ENCODE peak calls at places on chromosomes 11 and 22, in seven cellular contexts. One of them, this sample, is unnamed.

GRCh38 chr11:120229451-120230424 is 10.2 kb upstream of the POU2F3 start:
- DNase-seq in cardiac fibroblast: peak
- DNase-seq in Karpas-422: no peak
- DNase-seq in AG09309: no peak
- DNase-seq in cardiac muscle cell: peak
- DNase-seq in neuronal stem cell: no peak
- DNase-seq in A549: no peak
- DNase-seq in this sample: no peak

GRCh38 chr11:8022876-8023275 is 35.7 kb downstream of the EIF3F start:
- DNase-seq in cardiac fibroblast: no peak
- DNase-seq in cardiac muscle cell: no peak
- DNase-seq in neuronal stem cell: no peak
- DNase-seq in AG09309: no peak
- DNase-seq in A549: no peak
- DNase-seq in Karpas-422: no peak
- DNase-seq in this sample: no peak

GRCh38 chr22:47437636-47438035 is 675.2 kb downstream of the TBC1D22A start:
- DNase-seq in neuronal stem cell: no peak
- DNase-seq in A549: no peak
- DNase-seq in cardiac muscle cell: no peak
- DNase-seq in Karpas-422: no peak
- DNase-seq in cardiac fibroblast: no peak
- DNase-seq in AG09309: no peak
- DNase-seq in this sample: no peak

GRCh38 chr22:44146088-44146861 is 34.5 kb upstream of the PARVG start:
- DNase-seq in AG09309: no peak
- DNase-seq in Karpas-422: no peak
- DNase-seq in cardiac fibroblast: no peak
- DNase-seq in A549: no peak
- DNase-seq in cardiac muscle cell: no peak
- DNase-seq in neuronal stem cell: no peak
- DNase-seq in this sample: no peak

GRCh38 chr11:117223741-117224685 is 7.9 kb downstream of the PCSK7 start:
- DNase-seq in cardiac fibroblast: no peak
- DNase-seq in A549: no peak
- DNase-seq in cardiac muscle cell: no peak
- DNase-seq in neuronal stem cell: no peak
- DNase-seq in AG09309: no peak
- DNase-seq in Karpas-422: no peak
- DNase-seq in this sample: no peak

GRCh38 chr11:6988506-6988905 is 31.6 kb downstream of the ZNF214 start:
- DNase-seq in neuronal stem cell: no peak
- DNase-seq in A549: no peak
- DNase-seq in cardiac muscle cell: no peak
- DNase-seq in Karpas-422: no peak
- DNase-seq in cardiac fibroblast: peak
- DNase-seq in AG09309: no peak
- DNase-seq in this sample: no peak

GRCh38 chr11:95512682-95513081 is 276.9 kb downstream of the FAM76B start:
- DNase-seq in AG09309: peak
- DNase-seq in neuronal stem cell: no peak
- DNase-seq in Karpas-422: no peak
- DNase-seq in cardiac fibroblast: peak
- DNase-seq in A549: peak
- DNase-seq in cardiac muscle cell: peak
- DNase-seq in this sample: no peak

GRCh38 chr11:17012712-17013547 is 1.3 kb downstream of the PLEKHA7 start:
- DNase-seq in A549: peak
- DNase-seq in cardiac muscle cell: peak
- DNase-seq in neuronal stem cell: peak
- DNase-seq in AG09309: peak
- DNase-seq in cardiac fibroblast: peak
- DNase-seq in Karpas-422: no peak
- DNase-seq in this sample: no peak

GRCh38 chr11:93704237-93704636 is 37.1 kb downstream of the TAF1D start:
- DNase-seq in AG09309: no peak
- DNase-seq in Karpas-422: peak
- DNase-seq in neuronal stem cell: no peak
- DNase-seq in cardiac muscle cell: no peak
- DNase-seq in A549: no peak
- DNase-seq in cardiac fibroblast: no peak
- DNase-seq in this sample: no peak

GRCh38 chr11:112732031-112732430 is 229.2 kb upstream of the NCAM1 start:
- DNase-seq in neuronal stem cell: no peak
- DNase-seq in Karpas-422: no peak
- DNase-seq in cardiac muscle cell: no peak
- DNase-seq in A549: no peak
- DNase-seq in cardiac fibroblast: no peak
- DNase-seq in AG09309: no peak
- DNase-seq in this sample: no peak

GRCh38 chr11:111793863-111794262 is 27.7 kb upstream of the PPP2R1B start:
- DNase-seq in AG09309: peak
- DNase-seq in cardiac muscle cell: peak
- DNase-seq in neuronal stem cell: no peak
- DNase-seq in A549: no peak
- DNase-seq in Karpas-422: no peak
- DNase-seq in cardiac fibroblast: peak
- DNase-seq in this sample: peak

GRCh38 chr22:43338766-43339345 is 4.3 kb downstream of the SCUBE1 start:
- DNase-seq in cardiac muscle cell: no peak
- DNase-seq in AG09309: no peak
- DNase-seq in Karpas-422: no peak
- DNase-seq in neuronal stem cell: no peak
- DNase-seq in A549: no peak
- DNase-seq in cardiac fibroblast: no peak
- DNase-seq in this sample: no peak

GRCh38 chr22:47779474-47779873 is 1017.0 kb downstream of the TBC1D22A start:
- DNase-seq in neuronal stem cell: no peak
- DNase-seq in A549: no peak
- DNase-seq in cardiac fibroblast: no peak
- DNase-seq in cardiac muscle cell: no peak
- DNase-seq in AG09309: no peak
- DNase-seq in Karpas-422: no peak
- DNase-seq in this sample: no peak

GRCh38 chr11:130455493-130456127 is 7.2 kb downstream of the ADAMTS15 start:
- DNase-seq in Karpas-422: no peak
- DNase-seq in neuronal stem cell: no peak
- DNase-seq in A549: no peak
- DNase-seq in cardiac muscle cell: no peak
- DNase-seq in AG09309: no peak
- DNase-seq in cardiac fibroblast: no peak
- DNase-seq in this sample: no peak

GRCh38 chr11:73521621-73522020 is 76.3 kb downstream of the FAM168A start:
- DNase-seq in cardiac muscle cell: no peak
- DNase-seq in neuronal stem cell: no peak
- DNase-seq in cardiac fibroblast: peak
- DNase-seq in AG09309: no peak
- DNase-seq in Karpas-422: no peak
- DNase-seq in A549: no peak
- DNase-seq in this sample: no peak

GRCh38 chr11:111819161-111820058 is 52.0 kb downstream of the ALG9 start:
- DNase-seq in A549: no peak
- DNase-seq in Karpas-422: no peak
- DNase-seq in cardiac fibroblast: peak
- DNase-seq in AG09309: peak
- DNase-seq in neuronal stem cell: no peak
- DNase-seq in cardiac muscle cell: peak
- DNase-seq in this sample: no peak

GRCh38 chr22:45344339-45344738 is 34.6 kb downstream of the FAM118A start:
- DNase-seq in cardiac fibroblast: no peak
- DNase-seq in neuronal stem cell: peak
- DNase-seq in AG09309: no peak
- DNase-seq in Karpas-422: no peak
- DNase-seq in A549: peak
- DNase-seq in cardiac muscle cell: peak
- DNase-seq in this sample: no peak

GRCh38 chr11:60700689-60701508 is 1.5 kb downstream of the MS4A8 start:
- DNase-seq in Karpas-422: peak
- DNase-seq in cardiac muscle cell: peak
- DNase-seq in cardiac fibroblast: peak
- DNase-seq in neuronal stem cell: peak
- DNase-seq in AG09309: no peak
- DNase-seq in A549: peak
- DNase-seq in this sample: no peak

GRCh38 chr22:22666307-22667091 is 22.1 kb downstream of the GGTLC2 start:
- DNase-seq in neuronal stem cell: no peak
- DNase-seq in Karpas-422: peak
- DNase-seq in AG09309: no peak
- DNase-seq in A549: peak
- DNase-seq in cardiac fibroblast: peak
- DNase-seq in cardiac muscle cell: peak
- DNase-seq in this sample: no peak

GRCh38 chr11:106399075-106399500 is 321.6 kb downstream of the AASDHPPT start:
- DNase-seq in AG09309: peak
- DNase-seq in cardiac fibroblast: peak
- DNase-seq in Karpas-422: no peak
- DNase-seq in A549: peak
- DNase-seq in cardiac muscle cell: peak
- DNase-seq in neuronal stem cell: no peak
- DNase-seq in this sample: peak

GRCh38 chr11:3894128-3894731 is 38.8 kb downstream of the STIM1 start:
- DNase-seq in Karpas-422: peak
- DNase-seq in AG09309: no peak
- DNase-seq in cardiac fibroblast: peak
- DNase-seq in A549: no peak
- DNase-seq in cardiac muscle cell: peak
- DNase-seq in neuronal stem cell: no peak
- DNase-seq in this sample: no peak

GRCh38 chr22:17371446-17371845 is 2.2 kb downstream of the CECR2 start:
- DNase-seq in A549: no peak
- DNase-seq in cardiac muscle cell: no peak
- DNase-seq in cardiac fibroblast: no peak
- DNase-seq in neuronal stem cell: no peak
- DNase-seq in AG09309: no peak
- DNase-seq in Karpas-422: no peak
- DNase-seq in this sample: no peak
- H3K4me3 ChIP-seq in A549: no peak
- H3K4me3 ChIP-seq in cardiac muscle cell: peak
- H3K4me3 ChIP-seq in cardiac fibroblast: peak
- H3K4me3 ChIP-seq in neuronal stem cell: peak
- H3K4me3 ChIP-seq in AG09309: no peak
- H3K4me3 ChIP-seq in Karpas-422: no peak
- H3K4me3 ChIP-seq in this sample: no peak

DNA sequence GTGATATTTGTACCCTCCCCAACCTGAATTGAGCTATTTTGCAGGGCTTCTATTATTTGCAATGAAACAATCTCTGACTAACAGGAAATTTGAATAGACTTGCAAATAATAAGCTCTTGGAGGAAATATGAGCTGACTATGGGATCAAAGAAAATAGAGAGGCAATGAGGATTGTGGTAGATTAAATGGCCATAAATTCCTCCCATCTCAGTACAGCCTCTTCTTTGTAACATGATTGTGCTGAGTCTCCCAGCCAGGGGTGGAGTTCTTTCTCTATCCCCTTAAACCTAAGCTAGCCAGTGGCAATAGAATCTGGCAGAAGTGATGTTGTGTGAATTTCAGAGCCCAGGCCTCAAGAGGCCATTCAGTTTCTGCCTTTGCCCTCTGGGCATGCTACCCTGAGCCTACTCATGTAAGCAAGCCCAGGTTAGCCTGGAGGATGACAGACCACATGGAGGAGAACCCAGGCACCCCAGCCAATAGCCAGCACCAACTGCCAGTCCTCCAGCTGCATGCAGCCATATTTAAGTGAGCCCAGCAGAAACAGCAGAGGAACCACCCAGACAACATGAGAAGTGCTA is 86.8 kb upstream of the TP53I11 start:
- DNase-seq in A549: no peak
- DNase-seq in AG09309: no peak
- DNase-seq in Karpas-422: no peak
- DNase-seq in neuronal stem cell: no peak
- DNase-seq in cardiac fibroblast: no peak
- DNase-seq in cardiac muscle cell: no peak
- DNase-seq in this sample: no peak
- H3K4me3 ChIP-seq in A549: no peak
- H3K4me3 ChIP-seq in AG09309: no peak
- H3K4me3 ChIP-seq in Karpas-422: peak
- H3K4me3 ChIP-seq in neuronal stem cell: no peak
- H3K4me3 ChIP-seq in cardiac fibroblast: no peak
- H3K4me3 ChIP-seq in cardiac muscle cell: no peak
- H3K4me3 ChIP-seq in this sample: no peak

GRCh38 chr22:24494182-24494534 is 974 bp upstream of the UPB1 start:
- DNase-seq in AG09309: no peak
- DNase-seq in neuronal stem cell: no peak
- DNase-seq in cardiac fibroblast: no peak
- DNase-seq in cardiac muscle cell: no peak
- DNase-seq in A549: no peak
- DNase-seq in Karpas-422: no peak
- DNase-seq in this sample: no peak
- H3K4me3 ChIP-seq in AG09309: no peak
- H3K4me3 ChIP-seq in neuronal stem cell: no peak
- H3K4me3 ChIP-seq in cardiac fibroblast: no peak
- H3K4me3 ChIP-seq in cardiac muscle cell: no peak
- H3K4me3 ChIP-seq in A549: no peak
- H3K4me3 ChIP-seq in Karpas-422: no peak
- H3K4me3 ChIP-seq in this sample: no peak

GRCh38 chr11:58898106-58898505 is 41.2 kb upstream of the GLYATL1 start:
- DNase-seq in cardiac muscle cell: no peak
- DNase-seq in Karpas-422: no peak
- DNase-seq in neuronal stem cell: no peak
- DNase-seq in A549: no peak
- DNase-seq in AG09309: no peak
- DNase-seq in cardiac fibroblast: peak
- DNase-seq in this sample: no peak

GRCh38 chr11:58905716-58906547 is 33.4 kb upstream of the GLYATL1 start:
- DNase-seq in Karpas-422: no peak
- DNase-seq in neuronal stem cell: peak
- DNase-seq in cardiac muscle cell: peak
- DNase-seq in cardiac fibroblast: peak
- DNase-seq in AG09309: peak
- DNase-seq in A549: peak
- DNase-seq in this sample: no peak

GRCh38 chr11:58905141-58905715 is 34.1 kb upstream of the GLYATL1 start:
- DNase-seq in AG09309: no peak
- DNase-seq in Karpas-422: no peak
- DNase-seq in cardiac fibroblast: peak
- DNase-seq in neuronal stem cell: peak
- DNase-seq in A549: no peak
- DNase-seq in cardiac muscle cell: peak
- DNase-seq in this sample: no peak

GRCh38 chr11:58900479-58901420 is 38.5 kb upstream of the GLYATL1 start:
- DNase-seq in Karpas-422: peak
- DNase-seq in neuronal stem cell: peak
- DNase-seq in cardiac fibroblast: peak
- DNase-seq in cardiac muscle cell: peak
- DNase-seq in A549: peak
- DNase-seq in AG09309: peak
- DNase-seq in this sample: peak

GRCh38 chr11:58902881-58903280 is 36.4 kb upstream of the GLYATL1 start:
- DNase-seq in cardiac muscle cell: no peak
- DNase-seq in cardiac fibroblast: no peak
- DNase-seq in neuronal stem cell: no peak
- DNase-seq in AG09309: no peak
- DNase-seq in Karpas-422: no peak
- DNase-seq in A549: no peak
- DNase-seq in this sample: no peak
- H3K4me3 ChIP-seq in cardiac muscle cell: no peak
- H3K4me3 ChIP-seq in cardiac fibroblast: no peak
- H3K4me3 ChIP-seq in neuronal stem cell: no peak
- H3K4me3 ChIP-seq in AG09309: no peak
- H3K4me3 ChIP-seq in Karpas-422: no peak
- H3K4me3 ChIP-seq in A549: no peak
- H3K4me3 ChIP-seq in this sample: no peak